ENCODE peak calls at places on chromosomes 4 and X, in ten cellular contexts. O is colonic mucosa; A is endodermal cell; Z is Peyer's patch; I is breast epithelium; S is CD4-positive, alpha-beta T cell; Q is mammary epithelial cell; V is gastrocnemius medialis; J is left ventricle myocardium inferior; U is fibroblast of lung. P is an unnamed sample.
A peak's percentile ranks its signal among the peaks of the same experiment; 100 is the strongest.

GRCh38 chr4:155796031-155796430 is 37.2 kb downstream of the GUCY1B1 start:
- DNase-seq in O (no peak), A (no peak), Z (no peak), I (no peak), S (no peak), Q (no peak), V (no peak), J (no peak), U (peak; percentile 86), P (no peak)

GRCh38 chr4:10403633-10404445 is 53.4 kb downstream of the ZNF518B start:
- DNase-seq in O (peak; percentile 27), A (peak; percentile 67), Z (no peak), I (no peak), S (no peak), Q (peak; percentile 45), V (no peak), J (no peak), U (peak; percentile 15), P (no peak)

GRCh38 chr4:96952610-96953009 is 1112.7 kb downstream of the PDHA2 start:
- DNase-seq in O (no peak), A (no peak), Z (no peak), I (no peak), S (no peak), Q (no peak), V (no peak), J (no peak), U (no peak), P (no peak)

GRCh38 chr4:61992351-61992750 is 792.2 kb downstream of the ADGRL3 start:
- DNase-seq in O (no peak), A (no peak), Z (no peak), I (no peak), S (no peak), Q (no peak), V (no peak), J (no peak), U (no peak), P (no peak)

GRCh38 chr4:184906480-184907097 is 80.8 kb upstream of the ACSL1 start:
- DNase-seq in O (no peak), A (no peak), Z (no peak), I (no peak), S (no peak), Q (peak; percentile 48), V (no peak), J (no peak), U (no peak), P (no peak)

GRCh38 chr4:55297346-55297745 is 48.7 kb upstream of the SRD5A3 start:
- DNase-seq in O (no peak), A (no peak), Z (no peak), I (no peak), S (no peak), Q (peak; percentile 57), V (no peak), J (no peak), U (peak; percentile 20), P (no peak)

GRCh38 chr4:152458801-152459302 is 77.0 kb downstream of the FBXW7 start:
- DNase-seq in O (no peak), A (no peak), Z (no peak), I (no peak), S (no peak), Q (no peak), V (no peak), J (no peak), U (peak; percentile 10), P (no peak)

GRCh38 chrX:81201692-81202412 is at the start of the genes HMGN5 and SH3BGRL:
- DNase-seq in O (peak; percentile 74), A (peak; percentile 86), Z (peak; percentile 75), I (peak; percentile 64), S (peak; percentile 51), Q (peak; percentile 77), V (peak; percentile 36), J (peak; percentile 81), U (peak; percentile 90), P (peak; percentile 86)

GRCh38 chrX:49273181-49273727 is 3.7 kb downstream of the PPP1R3F start:
- DNase-seq in O (no peak), A (peak; percentile 6), Z (no peak), I (no peak), S (peak; percentile 8), Q (no peak), V (no peak), J (no peak), U (no peak), P (no peak)

GRCh38 chr4:7867701-7868429 is 71.8 kb downstream of the AFAP1 start:
- DNase-seq in O (no peak), A (no peak), Z (no peak), I (no peak), S (no peak), Q (peak; percentile 34), V (no peak), J (no peak), U (peak; percentile 63), P (no peak)

GRCh38 chr4:66095065-66095464 is 424.8 kb upstream of the EPHA5 start:
- DNase-seq in O (no peak), A (no peak), Z (no peak), I (no peak), S (no peak), Q (no peak), V (no peak), J (no peak), U (no peak), P (no peak)

GRCh38 chr4:173253561-173253960 is 80.6 kb downstream of the HMGB2 start:
- DNase-seq in O (no peak), A (no peak), Z (no peak), I (no peak), S (no peak), Q (no peak), V (no peak), J (no peak), U (no peak), P (no peak)

GRCh38 chrX:70554081-70554480 is 109.4 kb downstream of the DLG3 start:
- DNase-seq in O (no peak), A (no peak), Z (no peak), I (no peak), S (no peak), Q (peak; percentile 7), V (no peak), J (no peak), U (peak; percentile 6), P (no peak)

GRCh38 chr4:212438-213174 is 88.3 kb downstream of the ZNF718 start:
- DNase-seq in O (peak; percentile 25), A (no peak), Z (no peak), I (peak; percentile 74), S (no peak), Q (peak; percentile 77), V (peak; percentile 6), J (peak; percentile 80), U (peak; percentile 92), P (peak; percentile 66)
- H3K9me3 ChIP-seq in O (no peaks in the 10 kb centered on the region), A (peaks cover 62% of the 10 kb centered on the region), Z (no peaks in the 10 kb centered on the region), I (peaks cover 7% of the 10 kb centered on the region), S (peaks cover 56% of the 10 kb centered on the region), Q (peaks cover 25% of the 10 kb centered on the region), V (no peaks in the 10 kb centered on the region), J (no peaks in the 10 kb centered on the region), U (no peaks in the 10 kb centered on the region), P (peaks cover 4% of the 10 kb centered on the region)

DNA sequence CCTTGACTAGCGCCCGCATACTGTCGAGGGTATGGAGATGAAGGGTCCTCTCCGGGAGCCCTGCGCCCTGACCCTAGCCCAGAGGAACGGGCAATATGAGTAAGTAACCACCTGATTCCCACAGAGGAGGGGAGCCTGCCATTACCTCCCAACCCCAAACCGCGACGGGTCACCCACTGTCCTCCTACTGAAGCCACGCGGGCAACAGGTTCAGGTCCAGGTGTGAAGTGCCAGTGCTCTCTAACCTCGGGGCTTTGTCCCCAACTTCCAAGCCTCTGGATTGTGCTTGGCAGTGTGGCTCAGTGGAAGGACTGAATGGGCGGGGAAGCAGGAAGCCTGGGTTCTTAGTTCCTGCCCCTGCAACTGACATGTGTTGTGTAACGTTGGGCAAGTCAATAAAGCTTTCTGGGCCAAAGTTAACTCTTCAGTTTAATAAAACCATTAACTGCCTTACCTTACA is 696 bp downstream of the OCRL start:
- DNase-seq in O (peak; percentile 61), A (peak; percentile 64), Z (no peak), I (no peak), S (no peak), Q (peak; percentile 6), V (peak; percentile 16), J (peak; percentile 13), U (no peak), P (peak; percentile 15)
- H3K27ac ChIP-seq in O (peak overlapping the region; percentile 56), A (no peak overlapping the region), Z (peak overlapping the region; percentile 87), I (peak overlapping the region; percentile 76), S (no peak overlapping the region), Q (no peak overlapping the region), V (peak overlapping the region; percentile 93), J (peak overlapping the region; percentile 82), U (no peak overlapping the region), P (peak overlapping the region; percentile 81)

GRCh38 chrX:23901065-23901464 is 6.7 kb downstream of the APOO start:
- DNase-seq in O (no peak), A (no peak), Z (no peak), I (peak; percentile 60), S (no peak), Q (peak; percentile 97), V (no peak), J (no peak), U (peak; percentile 87), P (no peak)

GRCh38 chrX:23904096-23904495 is 3.6 kb downstream of the APOO start:
- DNase-seq in O (no peak), A (peak; percentile 62), Z (no peak), I (no peak), S (no peak), Q (peak; percentile 53), V (no peak), J (no peak), U (peak; percentile 47), P (no peak)

GRCh38 chrX:23902419-23902818 is 5.3 kb downstream of the APOO start:
- DNase-seq in O (no peak), A (no peak), Z (no peak), I (no peak), S (no peak), Q (peak; percentile 56), V (no peak), J (no peak), U (peak; percentile 54), P (no peak)

GRCh38 chrX:23900220-23900797 is 7.4 kb downstream of the APOO start:
- DNase-seq in O (no peak), A (peak; percentile 60), Z (no peak), I (no peak), S (no peak), Q (peak; percentile 53), V (peak; percentile 20), J (no peak), U (no peak), P (peak; percentile 28)

GRCh38 chrX:23901805-23902204 is 5.9 kb downstream of the APOO start:
- DNase-seq in O (peak; percentile 72), A (peak; percentile 73), Z (peak; percentile 54), I (peak; percentile 27), S (peak; percentile 4), Q (peak; percentile 72), V (peak; percentile 7), J (no peak), U (peak; percentile 70), P (no peak)
- TF ChIP-seq CTCF in O (peak; percentile 48), A (no peak), Z (no peak), I (peak; percentile 13), S (no peak), Q (peak; percentile 55), V (peak; percentile 29), J (peak; percentile 61), U (peak; percentile 62), P (peak; percentile 40)

DNA sequence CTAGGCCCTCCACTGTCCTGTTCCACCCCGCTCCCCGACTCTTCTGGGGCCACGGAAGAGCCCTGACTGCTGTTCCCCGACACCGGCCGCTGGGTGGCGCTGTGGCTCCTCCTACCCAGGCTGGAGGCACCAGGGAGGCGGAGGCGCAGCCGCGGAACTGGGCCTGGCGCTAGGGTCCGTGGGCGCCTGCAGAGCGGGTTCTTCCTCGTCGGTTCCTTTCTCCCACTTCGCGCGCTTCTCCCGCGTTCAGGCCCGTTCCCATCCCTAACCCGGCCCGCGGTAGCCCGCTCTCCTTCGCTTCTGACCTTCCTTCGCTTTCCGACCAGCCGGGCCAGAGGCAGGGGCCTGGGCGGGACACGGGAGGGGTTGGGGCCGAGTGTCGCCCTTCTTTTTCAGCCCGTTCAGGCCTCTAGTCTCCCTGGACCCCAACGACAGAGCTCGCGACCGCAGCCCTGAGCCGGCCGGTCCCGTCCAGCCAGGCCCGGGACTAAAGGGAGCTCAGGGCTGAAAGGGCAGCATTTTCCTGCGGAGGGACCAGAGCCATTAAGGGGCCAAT is 34.3 kb downstream of the NALF2 start:
- DNase-seq in O (peak; percentile 71), A (peak; percentile 86), Z (peak; percentile 43), I (peak; percentile 23), S (peak; percentile 58), Q (peak; percentile 14), V (peak; percentile 23), J (peak; percentile 69), U (peak; percentile 2), P (peak; percentile 90)
- H3K9me3 ChIP-seq in O (no peaks in the 10 kb centered on the region), A (no peaks in the 10 kb centered on the region), Z (no peaks in the 10 kb centered on the region), I (peaks cover under 1% of the 10 kb centered on the region), S (no peaks in the 10 kb centered on the region), Q (no peaks in the 10 kb centered on the region), V (no peaks in the 10 kb centered on the region), J (no peaks in the 10 kb centered on the region), U (no peaks in the 10 kb centered on the region), P (no peaks in the 10 kb centered on the region)

P was measured in psoas muscle.